ENCODE peak calls at places on chromosomes 13 and 19, in five cellular contexts. F, P, B, J and H are unnamed samples.

GRCh38 chr13:100542546-100543156 is 45.9 kb downstream of the GGACT start:
- DNase-seq in F (peak; percentile 71), P (no peak), B (no peak), J (no peak), H (no peak)

GRCh38 chr19:58274771-58275199 is 4.0 kb upstream of the ZNF8 start:
- DNase-seq in F (peak; percentile 59), P (no peak), B (no peak), J (no peak), H (no peak)

GRCh38 chr19:33345163-33345562 is 28.3 kb upstream of the CEBPG start:
- DNase-seq in F (no peak), P (no peak), B (no peak), J (no peak), H (no peak)

GRCh38 chr13:75101997-75102720 is 379.8 kb downstream of the TBC1D4 start:
- DNase-seq in F (peak; percentile 56), P (no peak), B (no peak), J (no peak), H (peak; percentile 1)

GRCh38 chr19:14722127-14722526 is 32.3 kb downstream of the ZNF333 start:
- DNase-seq in F (no peak), P (no peak), B (no peak), J (no peak), H (no peak)

GRCh38 chr13:84446972-84447700 is 564.9 kb upstream of the SLITRK1 start:
- DNase-seq in F (peak; percentile 56), P (no peak), B (no peak), J (no peak), H (peak; percentile 3)

GRCh38 chr13:43374621-43375020 is 351.2 kb downstream of the DNAJC15 start:
- DNase-seq in F (peak; percentile 84), P (no peak), B (no peak), J (no peak), H (no peak)

GRCh38 chr13:98461525-98462240 is 115.2 kb downstream of the STK24 start:
- DNase-seq in F (no peak), P (no peak), B (no peak), J (no peak), H (no peak)

GRCh38 chr13:28022848-28023518 is 34.5 kb upstream of the URAD start:
- DNase-seq in F (no peak), P (no peak), B (peak; percentile 1), J (no peak), H (no peak)

GRCh38 chr19:35153701-35154534 is 617 bp upstream of the FXYD5 start:
- DNase-seq in F (no peak), P (peak; percentile 69), B (peak; percentile 57), J (peak; percentile 17), H (no peak)

GRCh38 chr13:50318887-50319286 is 303.6 kb downstream of the KCNRG start:
- DNase-seq in F (no peak), P (no peak), B (no peak), J (no peak), H (no peak)

GRCh38 chr19:16338470-16339360 is 14.1 kb downstream of the KLF2 start:
- DNase-seq in F (peak; percentile 90), P (no peak), B (no peak), J (no peak), H (no peak)

GRCh38 chr13:31950121-31950810 is 81.3 kb upstream of the FRY start:
- DNase-seq in F (no peak), P (no peak), B (no peak), J (no peak), H (no peak)

GRCh38 chr19:46674416-46675178 is 13.6 kb upstream of the DACT3 start:
- DNase-seq in F (no peak), P (no peak), B (no peak), J (no peak), H (no peak)

GRCh38 chr19:2412449-2412848 is 14.9 kb downstream of the TIMM13 start:
- DNase-seq in F (no peak), P (no peak), B (no peak), J (no peak), H (no peak)

GRCh38 chr19:42316223-42317211 is 3.4 kb downstream of the TMEM145 start:
- DNase-seq in F (peak; percentile 35), P (no peak), B (no peak), J (no peak), H (no peak)

GRCh38 chr19:49217382-49217781 is 59.8 kb downstream of the TRPM4 start:
- DNase-seq in F (no peak), P (no peak), B (no peak), J (no peak), H (no peak)

GRCh38 chr13:94251801-94252200 is 227.7 kb downstream of the DCT start:
- DNase-seq in F (peak; percentile 67), P (no peak), B (no peak), J (no peak), H (no peak)

GRCh38 chr13:110257408-110257807 is 49.5 kb downstream of the COL4A1 start:
- DNase-seq in F (no peak), P (no peak), B (no peak), J (no peak), H (no peak)

GRCh38 chr19:35098413-35099049 is 17.1 kb upstream of the FXYD3 start:
- DNase-seq in F (no peak), P (no peak), B (no peak), J (no peak), H (no peak)

GRCh38 chr13:80436571-80437169 is 95.7 kb upstream of the SPRY2 start:
- DNase-seq in F (peak; percentile 84), P (no peak), B (no peak), J (no peak), H (no peak)

GRCh38 chr19:4993683-4994082 is 24.8 kb downstream of the KDM4B start:
- DNase-seq in F (no peak), P (no peak), B (no peak), J (no peak), H (no peak)

GRCh38 chr19:54792814-54793213 is 10.6 kb upstream of the KIR2DL4 start:
- DNase-seq in F (no peak), P (no peak), B (no peak), J (no peak), H (no peak)

GRCh38 chr13:73556902-73557301 is 498.1 kb downstream of the KLF5 start:
- DNase-seq in F (peak; percentile 2), P (no peak), B (no peak), J (no peak), H (no peak)

GRCh38 chr13:21670883-21671792 is at the start of gene FGF9:
- DNase-seq in F (peak; percentile 60), P (peak; percentile 65), B (peak; percentile 62), J (peak; percentile 92), H (no peak)

GRCh38 chr13:46687810-46688209 is 109.2 kb downstream of the ESD start:
- DNase-seq in F (peak; percentile 46), P (no peak), B (no peak), J (no peak), H (peak; percentile 63)

GRCh38 chr19:17041994-17042393 is 15.4 kb upstream of the CPAMD8 start:
- DNase-seq in F (peak; percentile 78), P (no peak), B (no peak), J (no peak), H (no peak)

GRCh38 chr19:3162418-3163229 is 15.9 kb upstream of the S1PR4 start:
- DNase-seq in F (peak; percentile 42), P (no peak), B (no peak), J (no peak), H (no peak)

GRCh38 chr13:48804836-48805601 is 151.3 kb downstream of the CYSLTR2 start:
- DNase-seq in F (peak; percentile 76), P (no peak), B (no peak), J (no peak), H (no peak)

GRCh38 chr19:7873304-7874079 is 698 bp downstream of the PRR36 start:
- DNase-seq in F (no peak), P (no peak), B (no peak), J (no peak), H (no peak)

GRCh38 chr13:114313061-114313860 is 1.0 kb upstream of the CHAMP1 start:
- DNase-seq in F (peak; percentile 48), P (no peak), B (no peak), J (no peak), H (no peak)

GRCh38 chr19:48502720-48503018 is 9.0 kb downstream of the LMTK3 start:
- DNase-seq in F (no peak), P (no peak), B (no peak), J (no peak), H (no peak)

GRCh38 chr19:18839465-18840287 is 7.9 kb downstream of the UPF1 start:
- DNase-seq in F (no peak), P (no peak), B (no peak), J (no peak), H (no peak)

GRCh38 chr19:13104848-13105646 is 2.4 kb upstream of the LYL1 start:
- DNase-seq in F (no peak), P (no peak), B (no peak), J (no peak), H (no peak)

GRCh38 chr19:53389591-53390377 is 5.2 kb upstream of the ZNF765 start:
- DNase-seq in F (no peak), P (no peak), B (no peak), J (peak; percentile 92), H (no peak)